ENCODE peak calls at places on chromosome 15, in five cellular contexts. One of them, this sample, is unnamed.

GRCh38 chr15:86010891-86011290 is 68.8 kb upstream of the AGBL1 start:
- DNase-seq in left ventricle myocardium inferior: no peak
- DNase-seq in RCC 7860: no peak
- DNase-seq in adrenal gland: no peak
- DNase-seq in ovary: no peak
- DNase-seq in this sample: no peak

GRCh38 chr15:71182522-71182921 is 67.3 kb downstream of the THSD4 start:
- DNase-seq in ovary: no peak
- DNase-seq in left ventricle myocardium inferior: no peak
- DNase-seq in adrenal gland: no peak
- DNase-seq in RCC 7860: no peak
- DNase-seq in this sample: no peak

GRCh38 chr15:72289597-72290325 is 17.4 kb upstream of the PARP6 start:
- DNase-seq in adrenal gland: no peak
- DNase-seq in ovary: no peak
- DNase-seq in RCC 7860: no peak
- DNase-seq in left ventricle myocardium inferior: no peak
- DNase-seq in this sample: no peak

GRCh38 chr15:70199124-70199482 is 101.4 kb upstream of the TLE3 start:
- DNase-seq in left ventricle myocardium inferior: no peak
- DNase-seq in adrenal gland: no peak
- DNase-seq in RCC 7860: no peak
- DNase-seq in ovary: no peak
- DNase-seq in this sample: no peak

GRCh38 chr15:25947336-25948080 is 84.4 kb upstream of the ATP10A start:
- DNase-seq in adrenal gland: peak; percentile 60
- DNase-seq in left ventricle myocardium inferior: no peak
- DNase-seq in ovary: no peak
- DNase-seq in RCC 7860: peak; percentile 35
- DNase-seq in this sample: no peak

GRCh38 chr15:58465866-58466517 is 34.2 kb downstream of the LIPC start:
- DNase-seq in RCC 7860: no peak
- DNase-seq in adrenal gland: no peak
- DNase-seq in left ventricle myocardium inferior: no peak
- DNase-seq in ovary: no peak
- DNase-seq in this sample: no peak

GRCh38 chr15:40106203-40107161 is 2.2 kb downstream of the BMF start:
- DNase-seq in adrenal gland: peak; percentile 87
- DNase-seq in RCC 7860: no peak
- DNase-seq in left ventricle myocardium inferior: peak; percentile 69
- DNase-seq in ovary: peak; percentile 71
- DNase-seq in this sample: peak; percentile 77

GRCh38 chr15:22913646-22914380 is 66.4 kb downstream of the CYFIP1 start:
- DNase-seq in RCC 7860: no peak
- DNase-seq in left ventricle myocardium inferior: no peak
- DNase-seq in adrenal gland: no peak
- DNase-seq in ovary: no peak
- DNase-seq in this sample: no peak

GRCh38 chr15:33975023-33975565 is 6.8 kb downstream of the CHRM5 start:
- DNase-seq in adrenal gland: no peak
- DNase-seq in ovary: no peak
- DNase-seq in left ventricle myocardium inferior: no peak
- DNase-seq in RCC 7860: no peak
- DNase-seq in this sample: no peak

GRCh38 chr15:77632760-77633133 is at the start of gene LINGO1:
- DNase-seq in adrenal gland: no peak
- DNase-seq in left ventricle myocardium inferior: no peak
- DNase-seq in RCC 7860: no peak
- DNase-seq in ovary: no peak
- DNase-seq in this sample: no peak

GRCh38 chr15:70362350-70362749 is 264.6 kb upstream of the TLE3 start:
- DNase-seq in ovary: no peak
- DNase-seq in left ventricle myocardium inferior: no peak
- DNase-seq in RCC 7860: no peak
- DNase-seq in adrenal gland: peak; percentile 41
- DNase-seq in this sample: no peak

GRCh38 chr15:66862878-66863335 is 160.9 kb downstream of the SMAD6 start:
- DNase-seq in left ventricle myocardium inferior: peak; percentile 79
- DNase-seq in adrenal gland: peak; percentile 88
- DNase-seq in RCC 7860: peak; percentile 65
- DNase-seq in ovary: peak; percentile 64
- DNase-seq in this sample: peak; percentile 87

GRCh38 chr15:68489426-68489825 is 57.5 kb upstream of the ITGA11 start:
- DNase-seq in left ventricle myocardium inferior: no peak
- DNase-seq in RCC 7860: peak; percentile 54
- DNase-seq in ovary: no peak
- DNase-seq in adrenal gland: peak; percentile 6
- DNase-seq in this sample: no peak

GRCh38 chr15:31459011-31459748 is 132.5 kb downstream of the KLF13 start:
- DNase-seq in left ventricle myocardium inferior: no peak
- DNase-seq in adrenal gland: peak; percentile 48
- DNase-seq in ovary: no peak
- DNase-seq in RCC 7860: no peak
- DNase-seq in this sample: no peak

GRCh38 chr15:89668174-89668573 is 11.0 kb downstream of the PLIN1 start:
- DNase-seq in left ventricle myocardium inferior: no peak
- DNase-seq in RCC 7860: no peak
- DNase-seq in ovary: no peak
- DNase-seq in adrenal gland: no peak
- DNase-seq in this sample: no peak

GRCh38 chr15:45187894-45188830 is at the start of gene SHF:
- DNase-seq in RCC 7860: no peak
- DNase-seq in ovary: peak; percentile 83
- DNase-seq in left ventricle myocardium inferior: peak; percentile 65
- DNase-seq in adrenal gland: peak; percentile 84
- DNase-seq in this sample: peak; percentile 74

GRCh38 chr15:71440479-71441071 is 325.3 kb downstream of the THSD4 start:
- DNase-seq in adrenal gland: no peak
- DNase-seq in left ventricle myocardium inferior: no peak
- DNase-seq in RCC 7860: peak; percentile 62
- DNase-seq in ovary: no peak
- DNase-seq in this sample: no peak

GRCh38 chr15:58442122-58442521 is 10.3 kb downstream of the LIPC start:
- DNase-seq in ovary: no peak
- DNase-seq in adrenal gland: no peak
- DNase-seq in left ventricle myocardium inferior: no peak
- DNase-seq in RCC 7860: no peak
- DNase-seq in this sample: no peak

GRCh38 chr15:101127503-101128076 is 124.3 kb downstream of the CHSY1 start:
- DNase-seq in left ventricle myocardium inferior: peak; percentile 75
- DNase-seq in RCC 7860: peak; percentile 94
- DNase-seq in ovary: peak; percentile 86
- DNase-seq in adrenal gland: peak; percentile 90
- DNase-seq in this sample: peak; percentile 85

GRCh38 chr15:74613953-74614743 is 1.5 kb upstream of the CLK3 start:
- DNase-seq in ovary: no peak
- DNase-seq in RCC 7860: no peak
- DNase-seq in left ventricle myocardium inferior: no peak
- DNase-seq in adrenal gland: no peak
- DNase-seq in this sample: no peak

GRCh38 chr15:47326506-47326905 is 390.8 kb upstream of the SEMA6D start:
- DNase-seq in RCC 7860: no peak
- DNase-seq in left ventricle myocardium inferior: no peak
- DNase-seq in adrenal gland: no peak
- DNase-seq in ovary: no peak
- DNase-seq in this sample: no peak

This sample was measured in psoas muscle.